ENCODE peak calls at places on chromosome 12, in five cellular contexts. F is NCI-H1092 treated with DMSO at 0.1 percent for 48 hours; J is CD4-positive, alpha-beta T cell; A is smooth muscle cell of the brain vasculature; P is hypothalamus. Q is an unnamed sample.

GRCh38 chr12:121861549-121862254 is 3.0 kb upstream of the HPD start:
- DNase-seq in J (no peak), P (no peak), A (no peak), F (no peak), Q (no peak)

GRCh38 chr12:75837700-75838099 is 193.9 kb downstream of the PHLDA1 start:
- DNase-seq in P (no peak), F (no peak), J (no peak), A (no peak), Q (no peak)

GRCh38 chr12:131671276-131671675 is 39.6 kb upstream of the SFSWAP start:
- DNase-seq in J (no peak), F (no peak), A (no peak), P (no peak), Q (no peak)

GRCh38 chr12:76462668-76463224 is 96.8 kb downstream of the OSBPL8 start:
- DNase-seq in A (no peak), P (no peak), J (no peak), F (no peak), Q (no peak)

GRCh38 chr12:6647083-6647604 is at the start of gene ACRBP:
- DNase-seq in A (no peak), P (peak; percentile 64), F (no peak), J (no peak), Q (peak; percentile 27)

GRCh38 chr12:17192721-17193120 is 586.8 kb upstream of the LMO3 start:
- DNase-seq in P (no peak), F (no peak), A (no peak), J (no peak), Q (no peak)

GRCh38 chr12:121223283-121223946 is 13.5 kb downstream of the P2RX4 start:
- DNase-seq in P (no peak), F (no peak), J (peak; percentile 54), A (no peak), Q (peak; percentile 32)

GRCh38 chr12:84738481-84738972 is 174.1 kb downstream of the SLC6A15 start:
- DNase-seq in P (no peak), F (no peak), A (no peak), J (no peak), Q (no peak)

GRCh38 chr12:121127501-121127900 is 5.2 kb upstream of the P2RX7 start:
- DNase-seq in A (no peak), F (no peak), P (no peak), J (no peak), Q (no peak)

GRCh38 chr12:50550530-50551223 is 45.9 kb downstream of the DIP2B start:
- DNase-seq in F (no peak), A (no peak), J (no peak), P (no peak), Q (no peak)

GRCh38 chr12:88946377-88946997 is 366.2 kb upstream of the KITLG start:
- DNase-seq in F (no peak), P (no peak), J (no peak), A (no peak), Q (no peak)

GRCh38 chr12:108772247-108772646 is 40.9 kb upstream of the CORO1C start:
- DNase-seq in A (no peak), P (no peak), F (no peak), J (no peak), Q (no peak)

GRCh38 chr12:94173660-94174265 is 25.4 kb downstream of the PLXNC1 start:
- DNase-seq in F (no peak), A (no peak), J (no peak), P (no peak), Q (no peak)

GRCh38 chr12:16914853-16915252 is 308.9 kb upstream of the LMO3 start:
- DNase-seq in P (no peak), J (no peak), A (no peak), F (no peak), Q (no peak)

GRCh38 chr12:108635201-108635996 is 1.7 kb upstream of the SELPLG start:
- DNase-seq in J (peak; percentile 45), A (no peak), P (no peak), F (no peak), Q (peak; percentile 77)

GRCh38 chr12:46964496-46965098 is 114.8 kb upstream of the PCED1B start:
- DNase-seq in A (no peak), P (no peak), J (no peak), F (no peak), Q (no peak)

GRCh38 chr12:1355396-1355795 is 239.0 kb downstream of the FBXL14 start:
- DNase-seq in P (no peak), F (no peak), A (no peak), J (no peak), Q (no peak)

GRCh38 chr12:47032644-47033043 is 46.8 kb upstream of the PCED1B start:
- DNase-seq in A (peak; percentile 39), F (peak; percentile 83), P (no peak), J (no peak), Q (no peak)

GRCh38 chr12:76688627-76689026 is 75.3 kb upstream of the ZDHHC17 start:
- DNase-seq in J (no peak), P (no peak), A (no peak), F (no peak), Q (no peak)

GRCh38 chr12:120228041-120228290 is 27.1 kb upstream of the RPLP0 start:
- DNase-seq in P (no peak), J (no peak), A (no peak), F (no peak), Q (no peak)

GRCh38 chr12:50101663-50102062 is 2.1 kb upstream of the GPD1 start:
- DNase-seq in P (no peak), J (no peak), A (no peak), F (no peak), Q (no peak)

GRCh38 chr12:49088190-49088931 is 6.2 kb downstream of the DHH start:
- DNase-seq in F (peak; percentile 85), P (peak; percentile 77), J (peak; percentile 68), A (peak; percentile 64), Q (peak; percentile 71)

GRCh38 chr12:105289114-105289904 is 41.2 kb upstream of the C12orf75 start:
- DNase-seq in P (no peak), J (no peak), A (no peak), F (no peak), Q (no peak)

GRCh38 chr12:29799591-29799990 is 15.8 kb upstream of the TMTC1 start:
- DNase-seq in A (no peak), J (no peak), F (no peak), P (no peak), Q (no peak)

GRCh38 chr12:14884458-14884878 is 1.2 kb downstream of the MGP start:
- DNase-seq in F (peak; percentile 72), A (peak; percentile 71), P (peak; percentile 44), J (peak; percentile 82), Q (peak; percentile 79)

GRCh38 chr12:122851820-122852219 is 16.6 kb downstream of the HIP1R start:
- DNase-seq in A (no peak), F (no peak), P (no peak), J (no peak), Q (no peak)

GRCh38 chr12:6662602-6662905 is 365 bp downstream of the ING4 start:
- DNase-seq in J (no peak), P (no peak), F (no peak), A (no peak), Q (no peak)

GRCh38 chr12:117889098-117889497 is 79.7 kb downstream of the KSR2 start:
- DNase-seq in A (no peak), F (no peak), J (no peak), P (no peak), Q (no peak)

GRCh38 chr12:96045566-96045965 is 10.2 kb upstream of the LTA4H start:
- DNase-seq in J (no peak), A (no peak), P (no peak), F (no peak), Q (no peak)

GRCh38 chr12:21989819-21990412 is 48.7 kb upstream of the ABCC9 start:
- DNase-seq in A (no peak), J (no peak), F (no peak), P (no peak), Q (no peak)

GRCh38 chr12:130838284-130838950 is 633 bp downstream of the STX2 start:
- DNase-seq in F (peak; percentile 52), P (no peak), J (no peak), A (no peak), Q (no peak)

GRCh38 chr12:97167598-97167997 is 260.5 kb downstream of the NEDD1 start:
- DNase-seq in P (no peak), A (no peak), J (no peak), F (no peak), Q (no peak)

GRCh38 chr12:132490481-132491348 is 764 bp downstream of the FBRSL1 start:
- DNase-seq in P (no peak), J (no peak), F (no peak), A (no peak), Q (no peak)

GRCh38 chr12:76266797-76267196 is 81.4 kb downstream of the BBS10 start:
- DNase-seq in J (no peak), F (no peak), A (no peak), P (no peak), Q (no peak)

GRCh38 chr12:112122823-112123690 is 2.3 kb upstream of the TRAFD1 start:
- DNase-seq in P (no peak), A (peak; percentile 36), F (no peak), J (peak; percentile 1), Q (no peak)

GRCh38 chr12:47717046-47717442 is 8.2 kb downstream of the ENDOU start:
- DNase-seq in P (no peak), J (no peak), F (no peak), A (no peak), Q (no peak)

GRCh38 chr12:32051511-32052299 is 54.9 kb upstream of the BICD1 start:
- DNase-seq in F (no peak), P (no peak), A (no peak), J (no peak), Q (no peak)

GRCh38 chr12:42958271-42958674 is 368.7 kb upstream of the PRICKLE1 start:
- DNase-seq in J (no peak), A (no peak), F (no peak), P (no peak), Q (no peak)

GRCh38 chr12:90423965-90424364 is 531.0 kb downstream of the CCER1 start:
- DNase-seq in F (no peak), A (no peak), P (no peak), J (no peak), Q (no peak)